ENCODE peak calls at places on chromosomes 6 and 20, in six cellular contexts. H is sigmoid colon, T is foreskin keratinocyte, W is K562, V is ovary, Q is psoas muscle. O is an unnamed sample. For H3K4me1, the result is how much of the 10 kb centered on the place peaks cover.

GRCh38 chr20:20755674-20756319 is 43.4 kb upstream of the RALGAPA2 start:
- DNase-seq in H (no peak), T (no peak), W (no peak), V (no peak), Q (no peak), O (no peak)

GRCh38 chr20:57190536-57191265 is 75.7 kb downstream of the BMP7 start:
- DNase-seq in H (no peak), T (no peak), W (no peak), V (no peak), Q (no peak), O (no peak)

GRCh38 chr20:11366660-11367059 is 551.0 kb upstream of the BTBD3 start:
- DNase-seq in H (no peak), T (no peak), W (no peak), V (no peak), Q (no peak), O (no peak)

GRCh38 chr6:4649728-4650127 is 126.5 kb upstream of the CDYL start:
- DNase-seq in H (no peak), T (no peak), W (no peak), V (no peak), Q (no peak), O (no peak)

GRCh38 chr6:74187811-74188210 is 491.8 kb downstream of the CD109 start:
- DNase-seq in H (no peak), T (no peak), W (no peak), V (no peak), Q (no peak), O (no peak)

GRCh38 chr20:20664795-20665194 is 47.6 kb downstream of the RALGAPA2 start:
- DNase-seq in H (no peak), T (no peak), W (no peak), V (no peak), Q (no peak), O (peak)

GRCh38 chr6:133894795-133895401 is 6.0 kb downstream of the TCF21 start:
- DNase-seq in H (peak), T (no peak), W (no peak), V (peak), Q (no peak), O (peak)

GRCh38 chr6:43171284-43172126 is 436 bp downstream of the SRF start:
- DNase-seq in H (no peak), T (no peak), W (peak), V (peak), Q (peak), O (no peak)

GRCh38 chr6:4346659-4347333 is 211.4 kb upstream of the ECI2 start:
- DNase-seq in H (no peak), T (no peak), W (no peak), V (no peak), Q (no peak), O (no peak)

GRCh38 chr20:34708621-34709043 is 4.5 kb downstream of the TP53INP2 start:
- DNase-seq in H (peak), T (no peak), W (peak), V (peak), Q (peak), O (peak)

GRCh38 chr6:161618816-161619454 is 345.1 kb upstream of the AGPAT4 start:
- DNase-seq in H (no peak), T (peak), W (peak), V (no peak), Q (peak), O (peak)

GRCh38 chr6:150201791-150202329 is 59.0 kb downstream of the PPP1R14C start:
- DNase-seq in H (no peak), T (no peak), W (no peak), V (no peak), Q (no peak), O (no peak)

GRCh38 chr6:52207066-52207465 is 20.9 kb downstream of the IL17A start:
- DNase-seq in H (no peak), T (no peak), W (no peak), V (no peak), Q (no peak), O (no peak)
- TF ChIP-seq CTCF in H (no peak), T (peak), W (peak), V (no peak), Q (no peak), O (no peak)

GRCh38 chr6:144896296-144896695 is 611.2 kb downstream of the UTRN start:
- DNase-seq in H (no peak), T (no peak), W (no peak), V (no peak), Q (no peak), O (no peak)
- H3K4me1 ChIP-seq in H (under half), T (under half), W (under half), V (under half), Q (under half), O (under half)

GRCh38 chr6:156098858-156099257 is 643.2 kb upstream of the NOX3 start:
- DNase-seq in H (no peak), T (no peak), W (no peak), V (no peak), Q (no peak), O (no peak)

GRCh38 chr6:156107514-156108150 is 652.0 kb upstream of the NOX3 start:
- DNase-seq in H (no peak), T (peak), W (no peak), V (no peak), Q (no peak), O (no peak)

DNA sequence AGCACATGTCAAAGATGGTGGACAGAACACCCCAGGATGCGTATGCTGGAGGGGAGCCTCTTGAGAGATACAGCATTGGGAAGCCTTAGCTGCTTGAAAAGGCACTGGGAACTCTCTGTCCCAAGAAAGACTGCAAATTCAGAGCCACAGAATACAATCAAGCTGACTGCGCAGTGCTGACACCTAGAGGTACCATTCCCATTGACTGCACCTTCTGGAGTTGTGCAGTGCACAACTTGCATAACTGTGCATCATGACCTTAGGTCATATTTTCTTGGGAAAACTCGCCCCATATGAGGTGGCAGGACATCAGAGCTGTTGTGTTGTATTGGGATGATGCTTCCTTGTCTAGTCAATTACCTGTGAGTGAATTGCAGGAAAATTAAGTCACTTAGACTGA is 646.5 kb upstream of the NOX3 start:
- DNase-seq in H (no peak), T (no peak), W (no peak), V (no peak), Q (no peak), O (no peak)
- TF ChIP-seq CTCF in H (no peak), T (peak), W (no peak), V (no peak), Q (no peak), O (no peak)

GRCh38 chr6:40897390-40898003 is 141.5 kb downstream of the UNC5CL start:
- DNase-seq in H (no peak), T (no peak), W (no peak), V (no peak), Q (no peak), O (no peak)

GRCh38 chr6:40893021-40893420 is 146.0 kb downstream of the UNC5CL start:
- DNase-seq in H (no peak), T (no peak), W (no peak), V (no peak), Q (no peak), O (no peak)

GRCh38 chr6:40898073-40898472 is 140.9 kb downstream of the UNC5CL start:
- DNase-seq in H (no peak), T (no peak), W (no peak), V (no peak), Q (no peak), O (no peak)

GRCh38 chr6:40896696-40897095 is 142.3 kb downstream of the UNC5CL start:
- DNase-seq in H (no peak), T (no peak), W (no peak), V (peak), Q (no peak), O (no peak)

GRCh38 chr6:40894962-40895799 is 143.8 kb downstream of the UNC5CL start:
- DNase-seq in H (peak), T (no peak), W (peak), V (peak), Q (peak), O (peak)
- H3K4me1 ChIP-seq in H (under half), T (under half), W (under half), V (under half), Q (under half), O (under half)

GRCh38 chr6:136971609-136972008 is 49.5 kb downstream of the SLC35D3 start:
- DNase-seq in H (no peak), T (no peak), W (no peak), V (no peak), Q (no peak), O (no peak)

GRCh38 chr6:136968831-136969230 is 46.7 kb downstream of the SLC35D3 start:
- DNase-seq in H (no peak), T (no peak), W (no peak), V (no peak), Q (no peak), O (no peak)

GRCh38 chr6:136969433-136969832 is 47.3 kb downstream of the SLC35D3 start:
- DNase-seq in H (no peak), T (peak), W (no peak), V (no peak), Q (no peak), O (no peak)

GRCh38 chr6:136969930-136970329 is 47.8 kb downstream of the SLC35D3 start:
- DNase-seq in H (no peak), T (no peak), W (no peak), V (no peak), Q (no peak), O (no peak)

GRCh38 chr6:136967874-136968752 is 46.0 kb downstream of the SLC35D3 start:
- DNase-seq in H (peak), T (peak), W (peak), V (peak), Q (peak), O (peak)
- TF ChIP-seq CTCF in H (peak), T (peak), W (peak), V (no peak), Q (peak), O (peak)